ENCODE peak calls at places on chromosome 1, in ten cellular contexts. One of them, this sample, is unnamed.

GRCh38 chr1:94670273-94670672 is 128.7 kb upstream of the F3 start:
- DNase-seq in body of pancreas: no peak
- DNase-seq in A549: no peak
- DNase-seq in breast epithelium: no peak
- DNase-seq in GM12892: no peak
- DNase-seq in vagina: no peak
- DNase-seq in H1: no peak
- DNase-seq in IMR-90: peak
- DNase-seq in upper lobe of left lung: no peak
- DNase-seq in NB4: no peak
- DNase-seq in this sample: no peak

GRCh38 chr1:5992814-5993552 is 758 bp upstream of the NPHP4 start:
- DNase-seq in body of pancreas: no peak
- DNase-seq in A549: no peak
- DNase-seq in breast epithelium: no peak
- DNase-seq in GM12892: no peak
- DNase-seq in vagina: no peak
- DNase-seq in H1: no peak
- DNase-seq in IMR-90: no peak
- DNase-seq in upper lobe of left lung: no peak
- DNase-seq in NB4: no peak
- DNase-seq in this sample: peak

GRCh38 chr1:223350361-223350908 is 13.5 kb downstream of the SUSD4 start:
- DNase-seq in body of pancreas: no peak
- DNase-seq in A549: no peak
- DNase-seq in breast epithelium: no peak
- DNase-seq in GM12892: no peak
- DNase-seq in vagina: no peak
- DNase-seq in H1: no peak
- DNase-seq in IMR-90: peak
- DNase-seq in upper lobe of left lung: no peak
- DNase-seq in NB4: no peak
- DNase-seq in this sample: no peak

GRCh38 chr1:60911980-60912692 is 170.2 kb upstream of the NFIA start:
- DNase-seq in body of pancreas: no peak
- DNase-seq in A549: no peak
- DNase-seq in breast epithelium: no peak
- DNase-seq in GM12892: no peak
- DNase-seq in vagina: no peak
- DNase-seq in H1: no peak
- DNase-seq in IMR-90: no peak
- DNase-seq in upper lobe of left lung: no peak
- DNase-seq in NB4: no peak
- DNase-seq in this sample: no peak

GRCh38 chr1:200279810-200280411 is 129.9 kb downstream of the ZNF281 start:
- DNase-seq in body of pancreas: peak
- DNase-seq in A549: peak
- DNase-seq in breast epithelium: no peak
- DNase-seq in GM12892: no peak
- DNase-seq in vagina: no peak
- DNase-seq in H1: peak
- DNase-seq in IMR-90: peak
- DNase-seq in upper lobe of left lung: no peak
- DNase-seq in NB4: peak
- DNase-seq in this sample: peak

GRCh38 chr1:47856994-47857393 is 140.2 kb downstream of the TRABD2B start:
- DNase-seq in body of pancreas: no peak
- DNase-seq in A549: no peak
- DNase-seq in breast epithelium: no peak
- DNase-seq in GM12892: no peak
- DNase-seq in vagina: no peak
- DNase-seq in H1: no peak
- DNase-seq in IMR-90: no peak
- DNase-seq in upper lobe of left lung: no peak
- DNase-seq in NB4: no peak
- DNase-seq in this sample: no peak

GRCh38 chr1:52045236-52045635 is 9.8 kb downstream of the TXNDC12 start:
- DNase-seq in body of pancreas: no peak
- DNase-seq in A549: no peak
- DNase-seq in breast epithelium: no peak
- DNase-seq in GM12892: no peak
- DNase-seq in vagina: no peak
- DNase-seq in H1: no peak
- DNase-seq in IMR-90: no peak
- DNase-seq in upper lobe of left lung: no peak
- DNase-seq in NB4: no peak
- DNase-seq in this sample: no peak

GRCh38 chr1:177511036-177511435 is 340.3 kb downstream of the BRINP2 start:
- DNase-seq in body of pancreas: no peak
- DNase-seq in A549: no peak
- DNase-seq in breast epithelium: no peak
- DNase-seq in GM12892: no peak
- DNase-seq in vagina: no peak
- DNase-seq in H1: no peak
- DNase-seq in IMR-90: no peak
- DNase-seq in upper lobe of left lung: no peak
- DNase-seq in NB4: no peak
- DNase-seq in this sample: no peak

GRCh38 chr1:156692958-156693857 is 12.2 kb downstream of the CRABP2 start:
- DNase-seq in body of pancreas: peak
- DNase-seq in A549: no peak
- DNase-seq in breast epithelium: peak
- DNase-seq in GM12892: no peak
- DNase-seq in vagina: no peak
- DNase-seq in H1: peak
- DNase-seq in IMR-90: no peak
- DNase-seq in upper lobe of left lung: peak
- DNase-seq in NB4: peak
- DNase-seq in this sample: peak

GRCh38 chr1:26012862-26013261 is 8.7 kb upstream of the EXTL1 start:
- DNase-seq in body of pancreas: peak
- DNase-seq in A549: no peak
- DNase-seq in breast epithelium: no peak
- DNase-seq in GM12892: no peak
- DNase-seq in vagina: no peak
- DNase-seq in H1: no peak
- DNase-seq in IMR-90: no peak
- DNase-seq in upper lobe of left lung: no peak
- DNase-seq in NB4: no peak
- DNase-seq in this sample: no peak

GRCh38 chr1:96559707-96560588 is 161.6 kb upstream of the PTBP2 start:
- DNase-seq in body of pancreas: peak
- DNase-seq in A549: peak
- DNase-seq in breast epithelium: peak
- DNase-seq in GM12892: no peak
- DNase-seq in vagina: no peak
- DNase-seq in H1: no peak
- DNase-seq in IMR-90: peak
- DNase-seq in upper lobe of left lung: no peak
- DNase-seq in NB4: peak
- DNase-seq in this sample: no peak

GRCh38 chr1:115073298-115074087 is 15.8 kb downstream of the TSPAN2 start:
- DNase-seq in body of pancreas: no peak
- DNase-seq in A549: no peak
- DNase-seq in breast epithelium: no peak
- DNase-seq in GM12892: no peak
- DNase-seq in vagina: no peak
- DNase-seq in H1: no peak
- DNase-seq in IMR-90: no peak
- DNase-seq in upper lobe of left lung: no peak
- DNase-seq in NB4: no peak
- DNase-seq in this sample: no peak

DNA sequence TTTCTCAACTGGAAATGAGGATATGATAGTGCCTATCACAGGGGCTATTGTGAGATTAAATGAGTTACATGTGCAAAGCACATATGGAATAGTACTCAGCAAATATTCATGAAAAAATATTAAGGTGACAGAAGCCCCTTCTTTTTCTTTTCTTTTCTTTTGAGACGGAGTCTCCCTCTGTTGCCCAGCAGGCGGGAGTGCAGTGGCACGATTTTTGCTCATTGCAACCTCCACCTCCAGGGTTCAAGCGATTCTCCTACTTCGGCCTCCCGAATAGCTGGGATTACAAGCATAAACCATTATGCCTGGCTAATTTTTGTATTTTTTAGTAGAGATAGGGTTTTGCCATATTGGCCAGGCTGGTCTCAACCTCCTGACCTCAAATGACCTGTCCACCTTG is 139.4 kb downstream of the HIVEP3 start:
- DNase-seq in body of pancreas: no peak
- DNase-seq in A549: no peak
- DNase-seq in breast epithelium: no peak
- DNase-seq in GM12892: no peak
- DNase-seq in vagina: no peak
- DNase-seq in H1: no peak
- DNase-seq in IMR-90: no peak
- DNase-seq in upper lobe of left lung: no peak
- DNase-seq in NB4: peak
- DNase-seq in this sample: no peak
- TF ChIP-seq POLR2A in body of pancreas: no peak
- TF ChIP-seq POLR2A in A549: no peak
- TF ChIP-seq POLR2A in breast epithelium: no peak
- TF ChIP-seq POLR2A in GM12892: no peak
- TF ChIP-seq POLR2A in vagina: no peak
- TF ChIP-seq POLR2A in H1: no peak
- TF ChIP-seq POLR2A in IMR-90: no peak
- TF ChIP-seq POLR2A in upper lobe of left lung: no peak
- TF ChIP-seq POLR2A in NB4: no peak
- TF ChIP-seq POLR2A in this sample: no peak

DNA sequence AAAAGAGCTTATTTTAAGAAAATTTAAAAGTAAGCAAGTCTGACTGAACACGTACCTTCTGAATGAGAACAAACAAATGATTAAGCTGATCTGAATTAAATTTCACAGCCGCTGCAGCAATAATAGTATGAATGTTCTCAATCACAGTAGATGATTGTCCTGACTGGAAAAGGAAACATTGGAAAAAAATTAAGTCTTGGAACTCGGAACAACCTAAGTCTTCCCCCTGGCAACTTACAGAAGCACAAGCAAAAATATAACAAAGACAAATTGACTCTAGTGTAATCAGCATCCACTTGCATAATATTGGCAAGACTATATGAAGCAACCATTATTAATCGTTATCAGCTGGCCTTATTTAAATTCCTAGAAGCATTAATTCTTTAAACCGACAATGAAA is 60.5 kb downstream of the USP24 start:
- DNase-seq in body of pancreas: no peak
- DNase-seq in A549: no peak
- DNase-seq in breast epithelium: no peak
- DNase-seq in GM12892: no peak
- DNase-seq in vagina: no peak
- DNase-seq in H1: no peak
- DNase-seq in IMR-90: no peak
- DNase-seq in upper lobe of left lung: no peak
- DNase-seq in NB4: no peak
- DNase-seq in this sample: no peak
- TF ChIP-seq POLR2A in body of pancreas: no peak
- TF ChIP-seq POLR2A in A549: no peak
- TF ChIP-seq POLR2A in breast epithelium: no peak
- TF ChIP-seq POLR2A in GM12892: no peak
- TF ChIP-seq POLR2A in vagina: no peak
- TF ChIP-seq POLR2A in H1: no peak
- TF ChIP-seq POLR2A in IMR-90: no peak
- TF ChIP-seq POLR2A in upper lobe of left lung: no peak
- TF ChIP-seq POLR2A in NB4: no peak
- TF ChIP-seq POLR2A in this sample: no peak

DNA sequence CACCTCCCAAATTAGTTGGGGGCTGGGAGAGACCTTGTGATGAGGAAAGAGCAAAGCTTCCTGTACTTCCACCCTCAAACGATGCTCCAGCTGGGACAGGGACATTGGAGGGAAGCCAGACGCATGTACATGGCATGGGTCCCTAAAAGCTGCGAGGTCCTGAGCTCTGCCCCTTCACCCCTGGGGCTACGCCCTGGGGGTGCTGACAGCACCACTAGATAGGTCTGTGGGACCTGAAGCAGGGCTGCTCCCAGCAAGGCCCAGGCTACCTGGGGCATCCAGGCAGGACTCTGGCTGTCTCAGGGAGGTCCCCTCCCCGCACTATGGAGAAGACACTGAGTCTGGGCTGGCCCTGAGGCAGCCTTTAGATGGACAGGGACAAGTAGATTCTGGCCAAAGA is 83.4 kb downstream of the DMRTB1 start:
- DNase-seq in body of pancreas: no peak
- DNase-seq in A549: no peak
- DNase-seq in breast epithelium: no peak
- DNase-seq in GM12892: no peak
- DNase-seq in vagina: no peak
- DNase-seq in H1: no peak
- DNase-seq in IMR-90: no peak
- DNase-seq in upper lobe of left lung: no peak
- DNase-seq in NB4: no peak
- DNase-seq in this sample: no peak
- TF ChIP-seq POLR2A in body of pancreas: no peak
- TF ChIP-seq POLR2A in A549: no peak
- TF ChIP-seq POLR2A in breast epithelium: no peak
- TF ChIP-seq POLR2A in GM12892: no peak
- TF ChIP-seq POLR2A in vagina: no peak
- TF ChIP-seq POLR2A in H1: no peak
- TF ChIP-seq POLR2A in IMR-90: no peak
- TF ChIP-seq POLR2A in upper lobe of left lung: no peak
- TF ChIP-seq POLR2A in NB4: no peak
- TF ChIP-seq POLR2A in this sample: no peak

GRCh38 chr1:59144959-59145358 is 151.9 kb upstream of the FGGY start:
- DNase-seq in body of pancreas: no peak
- DNase-seq in A549: no peak
- DNase-seq in breast epithelium: no peak
- DNase-seq in GM12892: no peak
- DNase-seq in vagina: no peak
- DNase-seq in H1: no peak
- DNase-seq in IMR-90: no peak
- DNase-seq in upper lobe of left lung: no peak
- DNase-seq in NB4: no peak
- DNase-seq in this sample: no peak

GRCh38 chr1:59146056-59146455 is 150.8 kb upstream of the FGGY start:
- DNase-seq in body of pancreas: no peak
- DNase-seq in A549: no peak
- DNase-seq in breast epithelium: no peak
- DNase-seq in GM12892: no peak
- DNase-seq in vagina: no peak
- DNase-seq in H1: no peak
- DNase-seq in IMR-90: no peak
- DNase-seq in upper lobe of left lung: no peak
- DNase-seq in NB4: no peak
- DNase-seq in this sample: no peak

GRCh38 chr1:59143824-59144223 is 153.1 kb upstream of the FGGY start:
- DNase-seq in body of pancreas: no peak
- DNase-seq in A549: no peak
- DNase-seq in breast epithelium: no peak
- DNase-seq in GM12892: no peak
- DNase-seq in vagina: no peak
- DNase-seq in H1: no peak
- DNase-seq in IMR-90: peak
- DNase-seq in upper lobe of left lung: no peak
- DNase-seq in NB4: no peak
- DNase-seq in this sample: no peak

GRCh38 chr1:59141267-59141863 is 155.5 kb upstream of the FGGY start:
- DNase-seq in body of pancreas: no peak
- DNase-seq in A549: no peak
- DNase-seq in breast epithelium: no peak
- DNase-seq in GM12892: no peak
- DNase-seq in vagina: no peak
- DNase-seq in H1: no peak
- DNase-seq in IMR-90: no peak
- DNase-seq in upper lobe of left lung: no peak
- DNase-seq in NB4: no peak
- DNase-seq in this sample: no peak

GRCh38 chr1:59142663-59143487 is 154.0 kb upstream of the FGGY start:
- DNase-seq in body of pancreas: no peak
- DNase-seq in A549: peak
- DNase-seq in breast epithelium: no peak
- DNase-seq in GM12892: no peak
- DNase-seq in vagina: no peak
- DNase-seq in H1: no peak
- DNase-seq in IMR-90: peak
- DNase-seq in upper lobe of left lung: no peak
- DNase-seq in NB4: peak
- DNase-seq in this sample: no peak
- TF ChIP-seq POLR2A in body of pancreas: no peak
- TF ChIP-seq POLR2A in A549: no peak
- TF ChIP-seq POLR2A in breast epithelium: no peak
- TF ChIP-seq POLR2A in GM12892: no peak
- TF ChIP-seq POLR2A in vagina: no peak
- TF ChIP-seq POLR2A in H1: no peak
- TF ChIP-seq POLR2A in IMR-90: no peak
- TF ChIP-seq POLR2A in upper lobe of left lung: no peak
- TF ChIP-seq POLR2A in NB4: no peak
- TF ChIP-seq POLR2A in this sample: no peak

This sample was measured in erythroblast.